ENCODE peak calls at places on chromosomes 6 and 20, in five cellular contexts. Q is body of pancreas; N is PC-3; H is stimulated activated CD8-positive, alpha-beta memory T cell treated with anti-CD3 and anti-CD28 coated beads, Interleukin-2, amount 100 ng/mL, for 48 hours; S is Calu3. C is an unnamed sample.

GRCh38 chr20:10505320-10506226 is 70.5 kb downstream of the SLX4IP start:
- DNase-seq in N (no peak), S (no peak), Q (peak; percentile 33), H (no peak), C (no peak)

GRCh38 chr20:38109025-38109541 is 56.0 kb downstream of the TGM2 start:
- DNase-seq in H (no peak), Q (peak; percentile 48), N (no peak), S (no peak), C (no peak)

GRCh38 chr6:79544299-79544927 is 7.2 kb upstream of the LCA5 start:
- DNase-seq in S (no peak), Q (no peak), N (no peak), H (no peak), C (peak; percentile 2)

GRCh38 chr20:2932497-2932896 is 59.2 kb downstream of the PTPRA start:
- DNase-seq in H (no peak), S (no peak), Q (no peak), N (no peak), C (no peak)

GRCh38 chr6:27290065-27290849 is 21.8 kb downstream of the POM121L2 start:
- DNase-seq in H (no peak), S (no peak), N (no peak), Q (no peak), C (no peak)

GRCh38 chr6:169235286-169235685 is 18.4 kb downstream of the THBS2 start:
- DNase-seq in Q (no peak), H (no peak), S (no peak), N (no peak), C (no peak)

GRCh38 chr6:100130630-100131029 is 136.6 kb upstream of the MCHR2 start:
- DNase-seq in S (no peak), H (no peak), Q (no peak), N (no peak), C (no peak)

GRCh38 chr6:31576897-31577341 is 1.6 kb downstream of the TNF start:
- DNase-seq in H (no peak), Q (no peak), N (no peak), S (no peak), C (no peak)

GRCh38 chr20:53655909-53656652 is 62.4 kb upstream of the ZNF217 start:
- DNase-seq in H (no peak), N (peak; percentile 49), Q (no peak), S (peak; percentile 39), C (no peak)

C was measured in GM12892.